ENCODE peak calls at places on chromosomes 3 and 15, in eight cellular contexts. H is upper lobe of right lung; S is heart left ventricle; B is neuronal stem cell; J is CD8-positive, alpha-beta T cell; D is CD4-positive, alpha-beta T cell; N is Peyer's patch; G is HL-60. R is an unnamed sample.
A peak's percentile ranks its signal among the peaks of the same experiment; 100 is the strongest.

GRCh38 chr3:39639344-39640236 is 169.8 kb upstream of the MYRIP start:
- DNase-seq in H (no peak), S (no peak), B (peak; percentile 14), J (no peak), D (no peak), N (no peak), G (peak; percentile 37), R (no peak)

GRCh38 chr3:82281205-82281604 is 519.8 kb upstream of the GBE1 start:
- DNase-seq in H (no peak), S (no peak), B (peak; percentile 4), J (no peak), D (no peak), N (no peak), G (no peak), R (no peak)

GRCh38 chr15:96325579-96326331 is 4.7 kb upstream of the NR2F2 start:
- DNase-seq in H (no peak), S (no peak), B (no peak), J (no peak), D (no peak), N (no peak), G (no peak), R (no peak)

GRCh38 chr3:42507252-42507651 is 4.8 kb downstream of the VIPR1 start:
- DNase-seq in H (peak; percentile 63), S (no peak), B (no peak), J (peak; percentile 51), D (no peak), N (no peak), G (no peak), R (no peak)

GRCh38 chr15:58748787-58749531 is 548 bp downstream of the ADAM10 start:
- DNase-seq in H (peak; percentile 81), S (peak; percentile 64), B (peak; percentile 62), J (peak; percentile 66), D (peak; percentile 14), N (peak; percentile 60), G (no peak), R (peak; percentile 10)

GRCh38 chr15:46441294-46442062 is 806.6 kb downstream of the SQOR start:
- DNase-seq in H (no peak), S (no peak), B (no peak), J (no peak), D (no peak), N (no peak), G (no peak), R (no peak)

GRCh38 chr3:138946554-138947302 is at the start of the genes FOXL2 and FOXL2NB:
- DNase-seq in H (no peak), S (no peak), B (peak; percentile 57), J (no peak), D (no peak), N (no peak), G (no peak), R (no peak)

GRCh38 chr15:57442371-57442770 is 66.1 kb downstream of the CGNL1 start:
- DNase-seq in H (no peak), S (no peak), B (no peak), J (no peak), D (no peak), N (no peak), G (no peak), R (no peak)

GRCh38 chr3:124257332-124257864 is 265.5 kb upstream of the ROPN1 start:
- DNase-seq in H (no peak), S (no peak), B (no peak), J (no peak), D (no peak), N (no peak), G (no peak), R (no peak)

GRCh38 chr3:123816673-123817207 is 67.4 kb downstream of the MYLK start:
- DNase-seq in H (no peak), S (no peak), B (no peak), J (no peak), D (no peak), N (no peak), G (no peak), R (no peak)

GRCh38 chr3:138941259-138941885 is 5.6 kb downstream of the FOXL2 start:
- DNase-seq in H (no peak), S (no peak), B (peak; percentile 59), J (no peak), D (no peak), N (no peak), G (no peak), R (no peak)

GRCh38 chr3:139953131-139953910 is 18.3 kb downstream of the CLSTN2 start:
- DNase-seq in H (no peak), S (no peak), B (no peak), J (no peak), D (no peak), N (no peak), G (no peak), R (no peak)

GRCh38 chr15:50190166-50190570 is 8.2 kb downstream of the SLC27A2 start:
- DNase-seq in H (no peak), S (no peak), B (no peak), J (no peak), D (no peak), N (no peak), G (no peak), R (no peak)

GRCh38 chr15:52427804-52428203 is 100.9 kb downstream of the MYO5A start:
- DNase-seq in H (no peak), S (no peak), B (no peak), J (no peak), D (no peak), N (no peak), G (no peak), R (no peak)

GRCh38 chr3:127456471-127457093 is 134.0 kb downstream of the TPRA1 start:
- DNase-seq in H (peak; percentile 64), S (peak; percentile 47), B (no peak), J (no peak), D (no peak), N (no peak), G (no peak), R (no peak)

GRCh38 chr3:74607803-74608202 is 6.7 kb downstream of the CNTN3 start:
- DNase-seq in H (no peak), S (no peak), B (no peak), J (no peak), D (no peak), N (no peak), G (no peak), R (no peak)

GRCh38 chr15:97998307-97999071 is 38.0 kb downstream of the ARRDC4 start:
- DNase-seq in H (no peak), S (no peak), B (no peak), J (no peak), D (no peak), N (no peak), G (no peak), R (no peak)

GRCh38 chr15:36428102-36428845 is 151.2 kb upstream of the CDIN1 start:
- DNase-seq in H (no peak), S (no peak), B (no peak), J (no peak), D (no peak), N (no peak), G (no peak), R (peak; percentile 3)

GRCh38 chr3:196726788-196727675 is 12.6 kb upstream of the PAK2 start:
- DNase-seq in H (no peak), S (no peak), B (no peak), J (no peak), D (no peak), N (no peak), G (no peak), R (no peak)

GRCh38 chr3:74537164-74537563 is 77.3 kb downstream of the CNTN3 start:
- DNase-seq in H (no peak), S (peak; percentile 38), B (no peak), J (no peak), D (no peak), N (no peak), G (no peak), R (no peak)

GRCh38 chr15:56383011-56383410 is 17.8 kb downstream of the TEX9 start:
- DNase-seq in H (no peak), S (no peak), B (no peak), J (no peak), D (no peak), N (no peak), G (no peak), R (no peak)

GRCh38 chr15:100759698-100760356 is 119.8 kb upstream of the ALDH1A3 start:
- DNase-seq in H (no peak), S (no peak), B (no peak), J (no peak), D (no peak), N (no peak), G (no peak), R (no peak)

GRCh38 chr3:35639251-35640185 is at the start of gene ARPP21:
- DNase-seq in H (peak; percentile 63), S (peak; percentile 25), B (peak; percentile 49), J (no peak), D (no peak), N (no peak), G (no peak), R (peak; percentile 59)

DNA sequence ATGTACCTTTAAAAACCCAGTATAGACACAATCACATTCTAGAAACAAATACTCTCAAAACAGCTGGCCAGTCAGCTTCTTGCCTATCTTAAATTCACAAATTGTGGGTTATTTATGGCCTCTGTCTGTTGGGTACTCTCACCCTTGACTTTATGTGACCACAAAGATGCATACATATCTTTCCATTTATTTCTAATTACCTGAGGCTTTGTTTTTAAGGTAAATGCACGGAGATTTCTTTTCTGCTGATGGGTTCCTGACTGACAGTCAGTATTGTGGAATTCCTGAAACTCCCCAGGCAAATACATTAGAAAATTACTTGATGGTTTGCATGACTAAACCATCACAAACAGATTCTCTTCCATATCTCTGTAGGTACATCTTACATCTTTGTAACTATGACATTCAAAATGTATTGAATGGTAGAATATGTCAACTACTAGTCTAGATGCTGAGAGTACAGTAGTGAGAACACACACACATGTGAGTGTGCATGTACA is 107.7 kb downstream of the EDEM1 start:
- DNase-seq in H (no peak), S (no peak), B (no peak), J (no peak), D (no peak), N (no peak), G (no peak), R (no peak)
- H3K27ac ChIP-seq in H (no peak overlapping the region), S (no peak overlapping the region), B (no peak overlapping the region), J (no peak overlapping the region), D (no peak overlapping the region), N (no peak overlapping the region), G (no peak overlapping the region), R (no peak overlapping the region)

DNA sequence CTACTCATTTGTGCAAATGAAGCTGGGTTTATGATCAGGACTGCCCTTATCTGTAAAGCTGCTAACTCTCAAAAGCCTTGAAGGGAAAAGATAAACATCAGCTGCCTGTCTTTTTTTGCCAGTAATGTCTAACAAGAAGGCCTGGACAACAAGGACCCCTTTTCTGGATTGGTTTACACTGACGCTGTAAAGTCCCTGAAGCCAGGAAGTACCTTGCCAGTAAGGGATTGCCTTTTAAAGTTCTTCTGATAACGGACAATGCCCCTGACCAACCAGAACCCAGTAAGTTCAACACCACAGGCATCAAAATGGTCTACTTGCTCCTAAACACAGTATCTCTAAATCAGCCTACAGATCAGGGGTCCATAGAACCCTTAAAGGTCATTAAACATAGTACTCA is 178.0 kb downstream of the PCCB start:
- DNase-seq in H (no peak), S (no peak), B (no peak), J (no peak), D (no peak), N (no peak), G (no peak), R (no peak)
- H3K27ac ChIP-seq in H (no peak overlapping the region), S (no peak overlapping the region), B (no peak overlapping the region), J (no peak overlapping the region), D (no peak overlapping the region), N (no peak overlapping the region), G (no peak overlapping the region), R (no peak overlapping the region)

GRCh38 chr3:119019767-119020518 is 14.7 kb downstream of the IGSF11 start:
- DNase-seq in H (no peak), S (no peak), B (no peak), J (no peak), D (no peak), N (no peak), G (no peak), R (no peak)
- H3K27ac ChIP-seq in H (no peak overlapping the region), S (no peak overlapping the region), B (no peak overlapping the region), J (no peak overlapping the region), D (no peak overlapping the region), N (no peak overlapping the region), G (no peak overlapping the region), R (peak overlapping the region; percentile 7)

GRCh38 chr3:155282416-155283091 is 10.9 kb downstream of the STRIT1 start:
- DNase-seq in H (no peak), S (no peak), B (no peak), J (no peak), D (no peak), N (no peak), G (no peak), R (no peak)
- H3K27ac ChIP-seq in H (no peak overlapping the region), S (no peak overlapping the region), B (no peak overlapping the region), J (no peak overlapping the region), D (no peak overlapping the region), N (no peak overlapping the region), G (no peak overlapping the region), R (no peak overlapping the region)

R was measured in substantia nigra.